ENCODE peak calls at places on chromosomes 13 and 19, in six cellular contexts. V is H9, E is H1, K is neuronal stem cell, Z is mesenchymal stem cell, N is trophoblast cell. F is an unnamed sample.

GRCh38 chr19:49441210-49441959 is at the start of gene SLC17A7:
- DNase-seq in E (peak), N (peak), K (peak), Z (peak), V (peak), F (no peak)

GRCh38 chr13:113901231-113901630 is 37.4 kb upstream of the GAS6 start:
- DNase-seq in V (no peak), K (no peak), N (no peak), E (peak), Z (no peak), F (peak)

GRCh38 chr19:10372698-10373097 is 7.7 kb downstream of the TYK2 start:
- DNase-seq in E (no peak), V (no peak), N (no peak), Z (no peak), K (no peak), F (no peak)

GRCh38 chr13:24215732-24216131 is 55.2 kb downstream of the SPATA13 start:
- DNase-seq in N (no peak), V (no peak), K (no peak), Z (peak), E (no peak), F (peak)

GRCh38 chr13:42048625-42049453 is at the start of gene DGKH:
- DNase-seq in Z (peak), K (peak), N (peak), V (peak), E (peak), F (peak)

GRCh38 chr13:99501952-99502310 is 659 bp downstream of the TM9SF2 start:
- DNase-seq in V (no peak), E (no peak), N (peak), Z (peak), K (no peak), F (peak)

GRCh38 chr13:73325351-73326214 is 266.8 kb downstream of the KLF5 start:
- DNase-seq in V (no peak), E (no peak), Z (peak), N (peak), K (no peak), F (peak)

GRCh38 chr19:40803857-40804782 is 5.1 kb downstream of the EGLN2 start:
- DNase-seq in E (no peak), V (peak), N (no peak), Z (no peak), K (no peak), F (no peak)

GRCh38 chr19:56126983-56127780 is 6.1 kb upstream of the ZNF787 start:
- DNase-seq in E (no peak), N (no peak), K (no peak), Z (no peak), V (no peak), F (no peak)

GRCh38 chr19:49718991-49719390 is 28.1 kb downstream of the CPT1C start:
- DNase-seq in N (no peak), K (no peak), V (no peak), Z (no peak), E (no peak), F (no peak)

GRCh38 chr13:41411536-41411935 is 45.8 kb upstream of the RGCC start:
- DNase-seq in N (peak), K (peak), Z (peak), E (no peak), V (peak), F (peak)

GRCh38 chr19:40217027-40217810 is 965 bp downstream of the TTC9B start:
- DNase-seq in Z (no peak), E (peak), V (peak), N (peak), K (no peak), F (no peak)

GRCh38 chr13:27920677-27921420 is 1.0 kb downstream of the PDX1 start:
- DNase-seq in E (peak), N (no peak), Z (peak), K (peak), V (peak), F (peak)

GRCh38 chr19:29287061-29287460 is 74.1 kb upstream of the UQCRFS1 start:
- DNase-seq in E (no peak), Z (no peak), V (no peak), K (no peak), N (no peak), F (no peak)

GRCh38 chr19:47509973-47510372 is 4.9 kb downstream of the NAPA start:
- DNase-seq in V (no peak), E (no peak), Z (no peak), N (no peak), K (no peak), F (no peak)

GRCh38 chr19:14406645-14407331 is 12.4 kb downstream of the DDX39A start:
- DNase-seq in Z (no peak), N (no peak), V (no peak), K (no peak), E (no peak), F (no peak)

GRCh38 chr19:10532457-10532856 is 11.2 kb upstream of the ATG4D start:
- DNase-seq in K (no peak), E (no peak), V (no peak), N (no peak), Z (no peak), F (no peak)

GRCh38 chr13:65789815-65790214 is 1440.3 kb downstream of the PCDH9 start:
- DNase-seq in K (no peak), E (no peak), N (no peak), V (no peak), Z (peak), F (peak)

GRCh38 chr19:3220576-3220975 is 3.9 kb upstream of the CELF5 start:
- DNase-seq in N (no peak), V (no peak), E (no peak), K (no peak), Z (no peak), F (no peak)

GRCh38 chr13:30410705-30411125 is 11.6 kb upstream of the UBE2L5 start:
- DNase-seq in K (no peak), N (no peak), V (no peak), E (no peak), Z (no peak), F (peak)

GRCh38 chr13:44385401-44385800 is 11.8 kb downstream of the SERP2 start:
- DNase-seq in V (no peak), E (no peak), N (no peak), K (no peak), Z (no peak), F (no peak)

GRCh38 chr19:49421039-49421877 is 2.0 kb downstream of the PTH2 start:
- DNase-seq in N (peak), V (peak), Z (peak), K (peak), E (peak), F (peak)

GRCh38 chr13:112943309-112944125 is 25.5 kb upstream of the MCF2L start:
- DNase-seq in V (peak), N (peak), K (peak), E (peak), Z (peak), F (peak)

GRCh38 chr13:40064723-40065122 is 409.3 kb downstream of the COG6 start:
- DNase-seq in E (no peak), N (peak), K (no peak), V (no peak), Z (peak), F (peak)

GRCh38 chr13:39682788-39683187 is 27.3 kb downstream of the COG6 start:
- DNase-seq in K (no peak), N (no peak), Z (no peak), E (no peak), V (no peak), F (no peak)

GRCh38 chr13:45361596-45362206 is 20.7 kb upstream of the TPT1 start:
- DNase-seq in Z (no peak), V (peak), N (peak), E (no peak), K (no peak), F (peak)

GRCh38 chr19:3284759-3285646 is 60.5 kb downstream of the CELF5 start:
- DNase-seq in E (peak), V (peak), K (peak), Z (peak), N (peak), F (peak)

GRCh38 chr19:19835560-19836038 is 14.0 kb upstream of the ZNF506 start:
- DNase-seq in K (no peak), Z (peak), E (no peak), V (no peak), N (no peak), F (no peak)

GRCh38 chr19:41935781-41936415 is 7.6 kb upstream of the ERFL start:
- DNase-seq in E (no peak), V (no peak), N (no peak), Z (no peak), K (no peak), F (no peak)

GRCh38 chr13:97935071-97935470 is 18.4 kb upstream of the IPO5 start:
- DNase-seq in E (no peak), K (no peak), N (no peak), Z (no peak), V (no peak), F (no peak)

GRCh38 chr19:43618921-43619261 is 538 bp downstream of the ZNF428 start:
- DNase-seq in K (no peak), E (no peak), V (no peak), Z (no peak), N (no peak), F (peak)

GRCh38 chr19:53865523-53865917 is 2.2 kb upstream of the MYADM start:
- DNase-seq in Z (peak), N (no peak), V (no peak), K (no peak), E (no peak), F (no peak)

DNA sequence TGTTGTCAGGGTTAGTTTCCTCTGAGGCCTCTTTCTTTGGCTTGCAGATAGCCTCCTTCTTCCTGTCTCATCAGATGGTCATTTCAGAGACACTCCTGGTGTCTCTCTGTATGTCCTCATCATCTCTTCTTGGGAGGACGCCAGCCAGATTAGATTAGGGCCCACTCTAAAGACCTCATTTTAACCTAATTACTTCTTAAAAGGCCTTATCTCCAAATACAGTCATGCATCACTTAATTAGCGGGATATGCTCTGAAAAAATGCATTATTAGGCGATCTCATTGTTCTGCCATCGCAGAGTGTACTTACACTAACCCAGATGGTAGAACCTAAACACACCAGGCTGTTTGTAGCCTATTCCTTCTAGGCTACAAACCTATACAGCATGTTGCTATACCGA is 89.0 kb downstream of the CDK8 start:
- DNase-seq in V (no peak), Z (no peak), N (no peak), K (no peak), E (no peak), F (no peak)
- H4K91ac ChIP-seq in V (no peak), Z (no peak), N (no peak), K (no peak), E (no peak), F (no peak)

DNA sequence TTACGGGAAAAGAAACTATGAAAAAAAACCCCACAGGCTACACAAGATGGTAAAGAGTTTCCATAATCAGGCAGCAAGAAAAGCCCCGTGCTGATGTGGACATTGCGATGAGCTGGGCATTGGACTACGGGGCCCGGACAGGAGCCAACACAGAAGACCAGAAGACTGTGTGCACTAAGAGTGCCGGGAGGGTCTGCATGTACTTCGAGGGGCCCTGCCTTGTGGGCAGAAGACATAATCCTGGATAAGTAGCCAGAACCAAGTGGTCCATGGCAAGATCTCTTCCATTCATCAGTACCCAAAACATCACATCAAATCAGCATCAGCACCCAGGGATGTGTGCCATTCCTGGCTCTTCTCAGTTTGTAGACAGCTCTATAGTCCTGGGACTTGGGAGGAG is 317.8 kb downstream of the FGF9 start:
- DNase-seq in E (no peak), V (no peak), Z (no peak), N (no peak), K (no peak), F (no peak)
- H4K91ac ChIP-seq in E (no peak), V (no peak), Z (no peak), N (no peak), K (no peak), F (no peak)

GRCh38 chr13:101647760-101648159 is 195.3 kb downstream of the ITGBL1 start:
- DNase-seq in E (no peak), Z (no peak), V (no peak), N (no peak), K (no peak), F (no peak)
- H4K91ac ChIP-seq in E (no peak), Z (no peak), V (no peak), N (no peak), K (no peak), F (no peak)

GRCh38 chr13:102993348-102993747 is 72.9 kb downstream of the SLC10A2 start:
- DNase-seq in E (no peak), K (no peak), V (no peak), N (no peak), Z (no peak), F (no peak)
- H4K91ac ChIP-seq in E (no peak), K (no peak), V (no peak), N (no peak), Z (no peak), F (no peak)

GRCh38 chr19:23547156-23547555 is 139.9 kb downstream of the ZNF675 start:
- DNase-seq in V (no peak), E (no peak), N (peak), Z (no peak), K (no peak), F (no peak)
- H4K91ac ChIP-seq in V (no peak), E (no peak), N (no peak), Z (no peak), K (no peak), F (no peak)

GRCh38 chr13:101982903-101983302 is 418.9 kb downstream of the FGF14 start:
- DNase-seq in K (no peak), V (no peak), Z (no peak), N (no peak), E (no peak), F (no peak)
- H4K91ac ChIP-seq in K (no peak), V (no peak), Z (no peak), N (no peak), E (no peak), F (no peak)

GRCh38 chr13:103030776-103031175 is 35.4 kb downstream of the SLC10A2 start:
- DNase-seq in N (no peak), V (no peak), Z (no peak), E (no peak), K (no peak), F (no peak)
- H4K91ac ChIP-seq in N (no peak), V (no peak), Z (no peak), E (no peak), K (no peak), F (no peak)

GRCh38 chr19:1910169-1910568 is 5.0 kb downstream of the ADAT3 start:
- DNase-seq in Z (peak), V (no peak), E (no peak), K (no peak), N (no peak), F (peak)
- H4K91ac ChIP-seq in Z (no peak), V (no peak), E (no peak), K (no peak), N (no peak), F (no peak)

F was measured in IMR-90.